ENCODE peak calls at places on chromosomes 11 and 22, in eight cellular contexts. Q is iPS DF 19.7; O is skeletal muscle cell; A is renal cortical epithelial cell; U is amniotic stem cell; W is activated naive CD4-positive, alpha-beta T cell treated with anti-CD3 and anti-CD28 coated beads for 36 hours; Z is heart left ventricle; E is HepG2. D is an unnamed sample.

GRCh38 chr11:64787526-64788320 is 9.4 kb upstream of the SF1 start:
- DNase-seq in U (no peak), A (peak), E (peak), Z (no peak), W (peak), Q (no peak), O (no peak), D (peak)

GRCh38 chr11:2779981-2780849 is 80.4 kb upstream of the KCNQ1OT1 start:
- DNase-seq in Q (no peak), W (peak), E (peak), A (no peak), U (no peak), O (no peak), Z (peak), D (no peak)

GRCh38 chr11:71446942-71447688 is 1.1 kb downstream of the DHCR7 start:
- DNase-seq in E (peak), Q (no peak), Z (no peak), A (peak), W (no peak), O (peak), U (no peak), D (no peak)

GRCh38 chr11:75365711-75366181 is 14.3 kb upstream of the ARRB1 start:
- DNase-seq in W (no peak), E (no peak), U (no peak), Q (no peak), O (no peak), A (peak), Z (no peak), D (no peak)

GRCh38 chr11:64850979-64851567 is 6.6 kb upstream of the CDC42BPG start:
- DNase-seq in E (no peak), Q (no peak), Z (no peak), U (no peak), A (peak), W (peak), O (no peak), D (peak)

GRCh38 chr11:9566561-9567063 is 6.9 kb upstream of the WEE1 start:
- DNase-seq in E (no peak), W (no peak), U (no peak), Z (no peak), A (peak), Q (no peak), O (peak), D (no peak)

GRCh38 chr11:37616291-37616690 is 1018.3 kb upstream of the RAG2 start:
- DNase-seq in Q (no peak), A (no peak), U (no peak), O (no peak), Z (no peak), W (no peak), E (no peak), D (no peak)

GRCh38 chr11:32358729-32359128 is 76.6 kb downstream of the WT1 start:
- DNase-seq in W (no peak), O (no peak), Q (no peak), A (no peak), Z (no peak), U (no peak), E (no peak), D (no peak)

GRCh38 chr11:92340839-92341238 is 116.2 kb downstream of the FAT3 start:
- DNase-seq in W (peak), A (no peak), Z (no peak), U (no peak), Q (peak), E (peak), O (no peak), D (peak)

GRCh38 chr22:43305806-43306205 is 37.4 kb downstream of the SCUBE1 start:
- DNase-seq in Z (peak), A (no peak), Q (no peak), E (no peak), W (no peak), U (no peak), O (no peak), D (no peak)

GRCh38 chr11:116787786-116788486 is at the start of gene ZPR1:
- DNase-seq in A (peak), W (peak), E (peak), Q (no peak), O (no peak), Z (peak), U (peak), D (peak)

GRCh38 chr11:10400856-10401255 is 54.2 kb upstream of the AMPD3 start:
- DNase-seq in A (no peak), Z (no peak), E (no peak), Q (no peak), O (no peak), U (no peak), W (no peak), D (no peak)

GRCh38 chr11:126114486-126115252 is 52.0 kb upstream of the CDON start:
- DNase-seq in O (no peak), W (no peak), Q (no peak), A (no peak), E (no peak), Z (no peak), U (no peak), D (no peak)

GRCh38 chr11:5597953-5598352 is 1.5 kb downstream of the TRIM6 start:
- DNase-seq in Z (no peak), O (no peak), Q (no peak), U (no peak), W (no peak), E (no peak), A (no peak), D (no peak)

GRCh38 chr11:71304491-71304890 is 52.1 kb upstream of the SHANK2 start:
- DNase-seq in W (no peak), Q (no peak), U (no peak), O (no peak), E (no peak), A (no peak), Z (no peak), D (no peak)

GRCh38 chr11:119055901-119056300 is 1.1 kb downstream of the HYOU1 start:
- DNase-seq in A (peak), O (no peak), Z (no peak), U (no peak), W (no peak), Q (no peak), E (peak), D (peak)

GRCh38 chr11:794766-795637 is 3.1 kb downstream of the SLC25A22 start:
- DNase-seq in A (no peak), Z (no peak), Q (no peak), W (no peak), E (no peak), O (no peak), U (no peak), D (no peak)

GRCh38 chr11:102420547-102420946 is 32.0 kb downstream of the TMEM123 start:
- DNase-seq in A (peak), Z (no peak), E (no peak), Q (no peak), O (no peak), W (peak), U (no peak), D (peak)

GRCh38 chr11:132405728-132406127 is 1035.3 kb downstream of the NTM start:
- DNase-seq in Q (peak), W (no peak), O (no peak), A (no peak), Z (no peak), E (no peak), U (no peak), D (no peak)

GRCh38 chr11:73306069-73306468 is 2.0 kb upstream of the ARHGEF17 start:
- DNase-seq in O (no peak), A (no peak), Z (no peak), Q (no peak), U (no peak), W (no peak), E (no peak), D (no peak)

GRCh38 chr11:108933630-108934029 is 268.8 kb downstream of the DDX10 start:
- DNase-seq in E (no peak), Z (no peak), O (no peak), U (no peak), A (no peak), W (no peak), Q (no peak), D (no peak)

GRCh38 chr11:28384418-28384817 is 276.2 kb downstream of the METTL15 start:
- DNase-seq in W (no peak), Q (no peak), A (peak), U (peak), O (peak), Z (no peak), E (no peak), D (no peak)

GRCh38 chr11:95085117-95085825 is 4.4 kb upstream of the ENDOD1 start:
- DNase-seq in A (peak), Z (no peak), E (no peak), W (no peak), U (no peak), Q (no peak), O (no peak), D (no peak)

GRCh38 chr11:66473167-66473566 is 6.5 kb downstream of the PELI3 start:
- DNase-seq in Z (no peak), U (no peak), E (no peak), Q (no peak), A (no peak), W (no peak), O (no peak), D (no peak)

GRCh38 chr22:50730013-50730891 is 7.8 kb upstream of the ACR start:
- DNase-seq in E (no peak), A (no peak), W (no peak), Z (peak), Q (no peak), O (no peak), U (no peak), D (no peak)

GRCh38 chr11:123158609-123159008 is 36.4 kb downstream of the CLMP start:
- DNase-seq in O (no peak), E (no peak), U (no peak), A (peak), Z (no peak), Q (no peak), W (no peak), D (no peak)

GRCh38 chr11:12207384-12208150 is 97.2 kb downstream of the MICAL2 start:
- DNase-seq in Q (no peak), E (no peak), Z (no peak), A (peak), U (no peak), W (peak), O (peak), D (peak)

GRCh38 chr11:95764267-95764898 is 25.2 kb downstream of the FAM76B start:
- DNase-seq in A (peak), U (peak), O (peak), E (peak), W (no peak), Q (no peak), Z (no peak), D (no peak)

GRCh38 chr11:86809561-86809960 is 9.2 kb downstream of the PRSS23 start:
- DNase-seq in Z (no peak), E (no peak), U (no peak), A (no peak), W (no peak), O (no peak), Q (no peak), D (no peak)

GRCh38 chr11:62725686-62726085 is 1.6 kb downstream of the HNRNPUL2 start:
- DNase-seq in Q (no peak), O (no peak), E (peak), Z (no peak), A (no peak), W (no peak), U (no peak), D (no peak)

GRCh38 chr11:65653229-65654225 is 9.2 kb downstream of the RELA start:
- DNase-seq in Z (peak), A (peak), E (peak), Q (no peak), O (no peak), U (no peak), W (no peak), D (no peak)